ENCODE peak calls at places on chromosome 13, in four cellular contexts. G is K562, U is IMR-90, H is keratinocyte. C is an unnamed sample.

GRCh38 chr13:110640591-110641029 is 25.3 kb downstream of the NAXD start:
- DNase-seq in G (no peak), U (peak; percentile 60), H (no peak), C (peak; percentile 16)

GRCh38 chr13:112767506-112768471 is 78.0 kb downstream of the ATP11A start:
- DNase-seq in G (no peak), U (no peak), H (no peak), C (no peak)

GRCh38 chr13:46749951-46750350 is 47.0 kb downstream of the ESD start:
- DNase-seq in G (no peak), U (peak; percentile 22), H (no peak), C (no peak)

GRCh38 chr13:26726684-26727083 is 33.9 kb downstream of the GPR12 start:
- DNase-seq in G (no peak), U (no peak), H (no peak), C (no peak)

GRCh38 chr13:38630780-38631179 is 56.1 kb upstream of the FREM2 start:
- DNase-seq in G (no peak), U (peak; percentile 32), H (no peak), C (no peak)

GRCh38 chr13:110463876-110464510 is 97.5 kb downstream of the RAB20 start:
- DNase-seq in G (no peak), U (peak; percentile 19), H (no peak), C (no peak)

GRCh38 chr13:35471466-35472307 is 4.8 kb downstream of the MAB21L1 start:
- DNase-seq in G (no peak), U (no peak), H (no peak), C (no peak)

GRCh38 chr13:98301721-98302120 is 124.7 kb upstream of the RNF113B start:
- DNase-seq in G (no peak), U (peak; percentile 89), H (no peak), C (no peak)

GRCh38 chr13:74987124-74987690 is 494.8 kb downstream of the TBC1D4 start:
- DNase-seq in G (no peak), U (no peak), H (no peak), C (no peak)

GRCh38 chr13:94480672-94481145 is 1.2 kb upstream of the DCT start:
- DNase-seq in G (no peak), U (peak; percentile 20), H (no peak), C (no peak)

GRCh38 chr13:106472621-106473020 is 62.8 kb downstream of the EFNB2 start:
- DNase-seq in G (no peak), U (no peak), H (no peak), C (no peak)

GRCh38 chr13:31090096-31090495 is 71.6 kb downstream of the HSPH1 start:
- DNase-seq in G (no peak), U (no peak), H (no peak), C (no peak)

GRCh38 chr13:96294930-96295657 is 205.2 kb downstream of the HS6ST3 start:
- DNase-seq in G (no peak), U (no peak), H (no peak), C (no peak)

GRCh38 chr13:45055902-45056648 is 64.2 kb upstream of the GTF2F2 start:
- DNase-seq in G (peak; percentile 51), U (peak; percentile 56), H (peak; percentile 69), C (no peak)

GRCh38 chr13:43981512-43982301 is 102.0 kb downstream of the LACC1 start:
- DNase-seq in G (no peak), U (no peak), H (no peak), C (no peak)

GRCh38 chr13:109787135-109787954 is 962 bp upstream of the IRS2 start:
- DNase-seq in G (peak; percentile 58), U (peak; percentile 33), H (no peak), C (peak; percentile 25)

GRCh38 chr13:41985788-41986508 is 25.0 kb upstream of the VWA8 start:
- DNase-seq in G (no peak), U (peak; percentile 35), H (no peak), C (no peak)

GRCh38 chr13:64510698-64511097 is 2719.4 kb downstream of the PCDH9 start:
- DNase-seq in G (no peak), U (no peak), H (no peak), C (no peak)

DNA sequence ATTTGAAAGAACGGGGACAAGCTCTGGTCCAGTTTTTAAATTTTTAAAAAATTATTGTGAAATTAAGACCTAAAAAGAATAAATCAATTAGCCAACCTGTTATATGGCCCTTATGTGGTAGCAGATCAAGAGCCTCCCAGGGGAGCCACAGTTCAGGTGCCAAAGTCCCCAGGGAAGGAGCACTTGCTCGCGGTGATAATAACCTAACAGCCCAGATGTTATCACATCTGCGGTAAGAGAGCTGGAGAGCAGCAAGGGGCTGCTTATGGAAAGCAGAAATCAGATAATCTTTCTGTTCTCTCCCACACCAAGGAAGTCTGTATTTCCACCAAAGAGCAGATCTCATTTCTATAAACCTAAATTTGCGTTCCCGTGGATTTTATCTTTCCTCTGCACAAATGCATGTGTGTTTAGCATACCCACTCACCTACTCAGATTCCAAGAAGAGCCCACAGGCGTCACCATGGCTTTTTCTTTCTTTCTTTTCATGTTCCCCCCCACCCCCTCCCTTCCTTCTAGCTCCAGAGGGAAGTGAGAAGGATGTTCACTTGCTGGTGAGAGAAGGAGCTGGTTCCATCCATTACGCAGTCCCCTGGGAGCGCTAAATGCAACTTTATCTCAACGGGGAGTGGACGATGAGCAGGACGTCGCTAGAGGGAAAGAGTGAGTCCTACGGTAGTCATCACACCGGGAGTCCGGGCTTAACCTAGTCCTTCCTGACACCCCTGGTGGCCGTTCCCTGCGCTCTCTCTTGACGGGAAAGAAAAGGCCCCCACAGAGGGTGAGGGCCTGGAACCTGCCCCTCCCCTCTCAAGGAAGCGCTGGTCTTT is 1.6 kb upstream of the POU4F1 start:
- DNase-seq in G (peak; percentile 54), U (peak; percentile 8), H (no peak), C (no peak)
- H3K9me1 ChIP-seq in G (no peaks in the 10 kb centered on the region), U (no peaks in the 10 kb centered on the region), H (no peaks in the 10 kb centered on the region), C (no peaks in the 10 kb centered on the region)

DNA sequence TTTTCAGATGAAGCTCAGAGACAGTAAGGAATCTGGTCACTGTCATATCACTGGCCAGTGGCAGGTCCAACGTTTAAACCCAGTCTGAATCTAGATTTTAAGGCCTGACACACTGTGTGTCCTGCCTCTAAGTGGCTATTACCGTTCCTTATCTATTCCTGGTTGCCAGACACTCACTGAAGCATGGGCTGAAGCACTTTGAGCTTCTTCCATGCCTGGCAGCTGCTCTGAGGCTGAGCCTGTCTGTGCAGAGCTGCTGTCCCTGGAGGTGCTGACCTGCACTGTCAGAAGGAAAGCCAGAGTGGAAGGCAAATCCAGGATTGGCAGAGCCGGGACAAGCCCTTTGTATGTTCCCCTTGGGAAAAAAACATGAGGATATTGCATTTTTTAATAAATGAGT is 109.2 kb upstream of the SLC7A1 start:
- DNase-seq in G (no peak), U (no peak), H (no peak), C (no peak)
- H3K9me1 ChIP-seq in G (peaks cover 2% of the 10 kb centered on the region), U (peaks cover 4% of the 10 kb centered on the region), H (no peaks in the 10 kb centered on the region), C (no peaks in the 10 kb centered on the region)

GRCh38 chr13:79833972-79834371 is 353.0 kb downstream of the NDFIP2 start:
- DNase-seq in G (no peak), U (no peak), H (no peak), C (no peak)

GRCh38 chr13:79830426-79830825 is 349.5 kb downstream of the NDFIP2 start:
- DNase-seq in G (no peak), U (no peak), H (no peak), C (no peak)

GRCh38 chr13:79829880-79830279 is 348.9 kb downstream of the NDFIP2 start:
- DNase-seq in G (no peak), U (no peak), H (no peak), C (no peak)

GRCh38 chr13:79831556-79831955 is 350.6 kb downstream of the NDFIP2 start:
- DNase-seq in G (no peak), U (no peak), H (no peak), C (no peak)

DNA sequence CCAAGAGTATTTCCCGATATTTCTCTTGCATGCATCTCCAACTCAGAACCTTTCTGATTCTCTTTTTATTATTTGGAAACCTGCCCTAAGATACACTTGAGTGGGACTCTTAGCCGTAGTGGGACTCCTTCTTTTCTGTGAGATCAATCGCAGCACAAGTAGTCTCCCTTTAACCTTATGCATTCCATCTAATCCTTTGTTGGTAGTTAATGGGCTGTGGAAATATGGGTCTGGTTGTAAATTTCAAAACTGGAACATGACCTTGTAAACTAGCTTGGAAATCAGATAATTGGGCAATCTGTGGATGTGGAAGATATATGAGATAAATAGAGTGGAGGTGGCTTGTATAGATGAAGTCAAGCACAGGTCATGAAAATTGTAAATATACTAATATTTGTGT is 350.0 kb downstream of the NDFIP2 start:
- DNase-seq in G (no peak), U (no peak), H (no peak), C (no peak)
- H3K9me1 ChIP-seq in G (no peaks in the 10 kb centered on the region), U (no peaks in the 10 kb centered on the region), H (no peaks in the 10 kb centered on the region), C (no peaks in the 10 kb centered on the region)

DNA sequence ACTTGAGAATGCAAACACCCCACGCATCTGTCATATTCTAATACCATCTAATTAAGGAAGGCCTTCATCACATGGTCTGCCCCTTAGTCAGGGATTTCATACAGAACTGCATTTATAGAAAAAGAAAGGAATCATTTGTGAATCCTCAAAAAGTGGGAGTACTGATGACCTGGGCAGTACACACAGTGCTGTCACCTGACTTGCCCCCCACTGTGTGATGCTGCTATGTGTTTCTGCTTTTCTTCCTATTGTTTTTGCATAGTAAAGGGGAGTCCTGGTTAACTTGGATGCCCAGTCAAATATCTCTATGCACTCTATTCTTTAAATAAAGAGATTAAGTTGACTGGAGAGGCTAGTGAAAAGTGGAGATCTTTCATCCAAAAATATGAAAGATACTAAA is 1921.2 kb upstream of the PRR20A start:
- DNase-seq in G (no peak), U (no peak), H (no peak), C (no peak)
- H3K9me1 ChIP-seq in G (no peaks in the 10 kb centered on the region), U (no peaks in the 10 kb centered on the region), H (no peaks in the 10 kb centered on the region), C (no peaks in the 10 kb centered on the region)

GRCh38 chr13:49097374-49097773 is 121.7 kb downstream of the FNDC3A start:
- DNase-seq in G (no peak), U (peak; percentile 85), H (peak; percentile 45), C (peak; percentile 42)

GRCh38 chr13:49098771-49099512 is 121.2 kb upstream of the MLNR start:
- DNase-seq in G (peak; percentile 10), U (no peak), H (no peak), C (peak; percentile 65)

GRCh38 chr13:49099513-49099877 is 120.6 kb upstream of the MLNR start:
- DNase-seq in G (no peak), U (no peak), H (no peak), C (no peak)

GRCh38 chr13:49098198-49098597 is 121.9 kb upstream of the MLNR start:
- DNase-seq in G (peak; percentile 30), U (peak; percentile 99), H (peak; percentile 32), C (peak; percentile 97)

DNA sequence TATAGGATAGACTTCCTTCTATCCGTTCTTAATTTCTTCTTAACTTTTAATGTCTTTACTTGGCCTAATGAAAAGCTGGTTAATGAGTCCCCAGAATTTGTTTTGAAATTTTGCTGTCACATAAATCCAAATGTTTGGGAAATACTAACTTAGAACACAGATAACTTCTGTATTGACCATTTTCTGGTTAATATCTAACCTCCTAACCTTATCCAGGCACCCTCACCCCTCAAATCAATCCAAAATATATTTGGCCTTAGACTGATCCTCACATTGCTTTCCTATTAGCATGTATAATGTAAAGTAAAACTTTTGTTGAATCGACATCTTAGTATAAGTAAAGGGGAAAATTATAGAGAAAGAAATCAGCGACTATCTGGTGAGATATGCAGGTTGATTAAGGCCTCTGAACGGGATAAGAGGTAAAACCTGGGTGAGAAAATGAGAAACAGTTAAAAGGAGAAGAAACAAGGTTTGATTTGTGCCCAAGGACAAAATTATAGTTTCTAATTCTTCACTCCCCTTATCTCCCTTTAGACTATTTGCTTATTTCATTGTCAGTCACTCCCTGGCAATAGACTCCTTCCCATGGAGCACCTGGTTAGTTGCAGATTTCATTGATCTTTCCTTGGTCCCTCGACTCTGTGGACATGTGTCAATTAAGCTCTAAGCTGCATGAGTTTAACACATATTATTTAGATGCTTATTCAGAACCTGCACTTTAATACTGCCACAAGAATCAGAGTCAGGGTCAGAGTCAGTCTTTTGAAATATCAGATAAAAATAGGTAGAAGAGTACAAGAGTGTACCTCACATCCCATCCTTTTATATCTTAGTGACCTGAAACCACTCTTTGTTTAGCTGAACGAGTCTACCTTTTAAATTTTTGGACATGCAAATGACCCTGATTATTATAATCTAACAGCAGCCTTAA is 119.2 kb upstream of the MLNR start:
- DNase-seq in G (no peak), U (no peak), H (no peak), C (no peak)
- H3K9me1 ChIP-seq in G (no peaks in the 10 kb centered on the region), U (no peaks in the 10 kb centered on the region), H (no peaks in the 10 kb centered on the region), C (no peaks in the 10 kb centered on the region)